ENCODE peak calls at places on chromosomes 13 and 19, in six cellular contexts. S is Calu3, G is lower leg skin, Q is hypothalamus, B is HFF-Myc, R is kidney. P is an unnamed sample.

GRCh38 chr13:27379694-27380596 is 44.5 kb upstream of the GTF3A start:
- DNase-seq in Q (peak), S (peak), B (no peak), G (peak), R (no peak), P (peak)

GRCh38 chr19:41584260-41584810 is 8.4 kb downstream of the CEACAM21 start:
- DNase-seq in G (no peak), B (no peak), R (no peak), Q (no peak), S (no peak), P (no peak)

GRCh38 chr19:5591476-5591875 is 23.7 kb upstream of the TINCR start:
- DNase-seq in Q (no peak), R (peak), S (no peak), B (no peak), G (no peak), P (no peak)

GRCh38 chr19:8352134-8352827 is 9.2 kb upstream of the KANK3 start:
- DNase-seq in B (no peak), S (no peak), R (no peak), Q (no peak), G (no peak), P (no peak)

GRCh38 chr13:76216729-76217128 is 580.6 kb downstream of the LMO7 start:
- DNase-seq in G (no peak), S (no peak), R (no peak), Q (no peak), B (no peak), P (no peak)

GRCh38 chr13:57627663-57628062 is 3.9 kb upstream of the PCDH17 start:
- DNase-seq in R (no peak), S (no peak), G (no peak), B (no peak), Q (no peak), P (peak)

GRCh38 chr13:34748078-34748477 is 194.0 kb upstream of the NBEA start:
- DNase-seq in B (no peak), R (no peak), S (peak), Q (no peak), G (no peak), P (peak)

GRCh38 chr19:51114087-51114714 is 6.0 kb upstream of the CTU1 start:
- DNase-seq in Q (no peak), G (no peak), R (peak), B (no peak), S (no peak), P (no peak)

GRCh38 chr19:34577531-34578101 is 96.1 kb downstream of the WTIP start:
- DNase-seq in Q (no peak), S (no peak), G (peak), R (no peak), B (no peak), P (no peak)

GRCh38 chr19:3494051-3494450 is 6.4 kb downstream of the DOHH start:
- DNase-seq in G (peak), Q (peak), S (no peak), R (no peak), B (no peak), P (no peak)

GRCh38 chr13:73000027-73000674 is 58.7 kb upstream of the KLF5 start:
- DNase-seq in R (no peak), G (no peak), Q (no peak), B (no peak), S (no peak), P (peak)

GRCh38 chr19:42279902-42280760 is 11.1 kb downstream of the CIC start:
- DNase-seq in S (peak), G (peak), R (peak), B (no peak), Q (peak), P (peak)

GRCh38 chr13:41465965-41466364 is 8.6 kb downstream of the RGCC start:
- DNase-seq in B (no peak), G (no peak), Q (no peak), R (no peak), S (no peak), P (no peak)

GRCh38 chr19:35557539-35558399 is 5.7 kb downstream of the ATP4A start:
- DNase-seq in Q (no peak), S (peak), G (peak), B (no peak), R (peak), P (no peak)

GRCh38 chr13:110411316-110412105 is 104.4 kb downstream of the COL4A2 start:
- DNase-seq in R (no peak), B (no peak), Q (no peak), S (no peak), G (no peak), P (no peak)

GRCh38 chr19:55383279-55383788 is 758 bp downstream of the TMEM238 start:
- DNase-seq in Q (no peak), G (no peak), R (no peak), B (no peak), S (no peak), P (peak)

P was measured in HT-29.